ENCODE peak calls at places on chromosomes 11 and 22, in four cellular contexts. C is AG04450, K is BE2C, P is adrenal gland. J is an unnamed sample.

GRCh38 chr11:125941241-125941605 is 4.6 kb upstream of the VSIG10L2 start:
- DNase-seq in C (no peak), K (no peak), P (no peak), J (no peak)

GRCh38 chr22:46040471-46041465 is 63.8 kb upstream of the WNT7B start:
- DNase-seq in C (no peak), K (no peak), P (peak), J (no peak)

GRCh38 chr22:23240639-23241389 is 60.5 kb downstream of the BCR start:
- DNase-seq in C (no peak), K (no peak), P (no peak), J (peak)

GRCh38 chr11:21390430-21390829 is 721.0 kb downstream of the NELL1 start:
- DNase-seq in C (no peak), K (no peak), P (no peak), J (no peak)

GRCh38 chr22:17434856-17435255 is 65.6 kb downstream of the CECR2 start:
- DNase-seq in C (no peak), K (no peak), P (no peak), J (no peak)

GRCh38 chr11:8794677-8795103 is 112.1 kb downstream of the RPL27A start:
- DNase-seq in C (no peak), K (no peak), P (no peak), J (no peak)

GRCh38 chr11:118265954-118266353 is 1.9 kb upstream of the MPZL2 start:
- DNase-seq in C (no peak), K (no peak), P (peak), J (no peak)

GRCh38 chr11:48036466-48036865 is 56.1 kb downstream of the PTPRJ start:
- DNase-seq in C (peak), K (no peak), P (no peak), J (no peak)

GRCh38 chr11:27462543-27462942 is 10.0 kb downstream of the LGR4 start:
- DNase-seq in C (no peak), K (no peak), P (no peak), J (no peak)

GRCh38 chr22:46108564-46109473 is 41.5 kb upstream of the PPARA start:
- DNase-seq in C (no peak), K (peak), P (peak), J (no peak)

GRCh38 chr11:17828311-17828751 is 93.8 kb downstream of the KCNC1 start:
- DNase-seq in C (peak), K (no peak), P (peak), J (no peak)

GRCh38 chr11:130209128-130209932 is 49.7 kb downstream of the ST14 start:
- DNase-seq in C (no peak), K (peak), P (no peak), J (no peak)

GRCh38 chr11:16034074-16034473 is 322.3 kb downstream of the SOX6 start:
- DNase-seq in C (no peak), K (no peak), P (no peak), J (no peak)

GRCh38 chr22:17754233-17754925 is 19.9 kb downstream of the BID start:
- DNase-seq in C (no peak), K (no peak), P (no peak), J (peak)

GRCh38 chr22:24950272-24950902 is 2.1 kb upstream of the KIAA1671 start:
- DNase-seq in C (no peak), K (no peak), P (no peak), J (no peak)

GRCh38 chr22:19988331-19988808 is 28.3 kb downstream of the ARVCF start:
- DNase-seq in C (no peak), K (no peak), P (no peak), J (no peak)

GRCh38 chr11:94550513-94550912 is 6.8 kb downstream of the FUT4 start:
- DNase-seq in C (no peak), K (no peak), P (no peak), J (no peak)

GRCh38 chr11:65572356-65573043 is at the start of gene FAM89B:
- DNase-seq in C (peak), K (peak), P (peak), J (peak)

GRCh38 chr22:32996702-32997101 is 61.5 kb downstream of the SYN3 start:
- DNase-seq in C (no peak), K (no peak), P (peak), J (no peak)

GRCh38 chr22:48819991-48820390 is 1007.7 kb downstream of the BRD1 start:
- DNase-seq in C (no peak), K (no peak), P (no peak), J (no peak)

GRCh38 chr11:34345012-34345804 is 12.6 kb downstream of the ABTB2 start:
- DNase-seq in C (no peak), K (no peak), P (no peak), J (no peak)

GRCh38 chr22:40758390-40758789 is 60.8 kb downstream of the SLC25A17 start:
- DNase-seq in C (no peak), K (no peak), P (no peak), J (no peak)

GRCh38 chr22:26701323-26701722 is 43.9 kb downstream of the MIAT start:
- DNase-seq in C (no peak), K (no peak), P (no peak), J (no peak)

GRCh38 chr22:20424937-20425587 is 12.6 kb downstream of the SCARF2 start:
- DNase-seq in C (no peak), K (no peak), P (no peak), J (no peak)

GRCh38 chr11:103633819-103634590 is 402.4 kb upstream of the DDI1 start:
- DNase-seq in C (no peak), K (no peak), P (no peak), J (no peak)

GRCh38 chr11:3105791-3106735 is 48.8 kb upstream of the CARS1 start:
- DNase-seq in C (no peak), K (no peak), P (peak), J (no peak)

GRCh38 chr22:21972293-21972779 is 10.3 kb downstream of the TOP3B start:
- DNase-seq in C (no peak), K (peak), P (no peak), J (peak)

GRCh38 chr11:123239371-123240150 is 44.5 kb upstream of the CLMP start:
- DNase-seq in C (no peak), K (no peak), P (no peak), J (no peak)

GRCh38 chr22:29469755-29470154 is 10.3 kb upstream of the NEFH start:
- DNase-seq in C (no peak), K (no peak), P (no peak), J (no peak)

GRCh38 chr11:77411238-77411637 is 62.7 kb downstream of the PAK1 start:
- DNase-seq in C (no peak), K (no peak), P (peak), J (peak)

GRCh38 chr22:19855504-19856409 is 1.1 kb upstream of the GNB1L start:
- DNase-seq in C (no peak), K (peak), P (peak), J (peak)

GRCh38 chr11:69892237-69892985 is 73.2 kb upstream of the FGF3 start:
- DNase-seq in C (no peak), K (peak), P (no peak), J (no peak)
- TF ChIP-seq CTCF in C (peak), K (peak), P (no peak), J (no peak)

DNA sequence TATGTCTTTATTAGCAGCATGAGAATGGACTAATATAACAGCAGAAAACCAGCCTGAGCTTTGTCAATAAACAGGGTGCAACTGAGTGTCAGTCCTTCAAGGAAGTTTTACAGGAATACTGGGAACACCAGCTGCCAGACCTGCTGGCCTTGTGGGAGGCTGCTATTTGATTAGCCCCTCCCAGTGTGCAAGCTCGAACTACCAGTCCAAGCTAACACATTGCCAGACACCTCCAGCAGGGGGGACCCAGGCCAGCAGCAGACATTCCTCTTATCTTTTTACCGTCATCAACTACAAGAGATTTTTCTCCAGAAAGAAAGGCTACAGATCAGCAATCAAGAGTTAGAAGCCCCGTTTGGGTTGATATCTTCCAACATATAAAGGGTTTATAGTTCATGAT is 942.8 kb upstream of the TENM4 start:
- DNase-seq in C (no peak), K (peak), P (no peak), J (no peak)
- TF ChIP-seq CTCF in C (no peak), K (no peak), P (no peak), J (no peak)

GRCh38 chr11:69014084-69014935 is 1.3 kb upstream of the MRGPRF start:
- DNase-seq in C (peak), K (no peak), P (no peak), J (no peak)

GRCh38 chr11:69014936-69015549 is 2.0 kb upstream of the MRGPRF start:
- DNase-seq in C (no peak), K (no peak), P (no peak), J (no peak)

GRCh38 chr11:69017951-69018350 is 4.9 kb upstream of the MRGPRF start:
- DNase-seq in C (no peak), K (no peak), P (no peak), J (no peak)

GRCh38 chr11:69022268-69022667 is 9.2 kb upstream of the MRGPRF start:
- DNase-seq in C (no peak), K (no peak), P (no peak), J (no peak)

GRCh38 chr11:69018924-69019323 is 5.9 kb upstream of the MRGPRF start:
- DNase-seq in C (no peak), K (no peak), P (no peak), J (no peak)
- TF ChIP-seq CTCF in C (no peak), K (no peak), P (no peak), J (no peak)

GRCh38 chr11:119689318-119689717 is 39.7 kb downstream of the NECTIN1 start:
- DNase-seq in C (no peak), K (no peak), P (no peak), J (no peak)

GRCh38 chr11:119691701-119692546 is 37.1 kb downstream of the NECTIN1 start:
- DNase-seq in C (no peak), K (no peak), P (no peak), J (no peak)

GRCh38 chr11:119693253-119693815 is 35.7 kb downstream of the NECTIN1 start:
- DNase-seq in C (no peak), K (no peak), P (no peak), J (no peak)

GRCh38 chr11:119692547-119692834 is 36.5 kb downstream of the NECTIN1 start:
- DNase-seq in C (no peak), K (no peak), P (no peak), J (no peak)

DNA sequence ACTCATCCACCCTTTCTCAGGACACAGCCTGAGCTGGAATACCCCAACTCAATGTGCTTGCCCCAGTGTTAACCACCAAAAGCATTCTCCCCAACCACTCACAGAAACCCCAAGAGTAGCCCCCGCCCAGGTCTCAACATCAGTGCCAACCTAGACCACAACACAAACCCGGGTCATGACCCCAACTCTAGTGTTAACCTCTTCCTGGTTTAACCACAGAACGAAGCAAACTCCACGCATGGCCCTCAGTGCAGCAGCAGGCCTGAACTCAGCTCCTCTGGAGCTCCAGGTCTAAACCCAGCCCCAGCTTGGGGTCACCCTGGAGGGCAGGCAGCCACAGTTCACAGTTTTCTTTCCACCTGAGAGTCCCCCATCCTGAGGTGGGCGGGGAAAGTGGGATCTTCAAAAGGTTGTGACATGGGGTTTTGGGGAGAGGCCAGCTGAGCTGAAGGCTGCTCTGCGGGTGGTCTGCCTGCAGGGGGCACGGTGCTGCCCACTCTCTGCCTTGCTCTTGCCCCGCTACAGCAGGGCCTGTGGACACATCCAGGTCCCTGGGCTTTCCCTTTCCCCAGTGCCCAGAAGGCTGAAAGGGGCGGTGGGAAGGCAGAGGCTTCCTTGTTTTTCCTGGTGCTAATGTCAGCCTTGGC is 37.9 kb downstream of the NECTIN1 start:
- DNase-seq in C (no peak), K (no peak), P (no peak), J (peak)
- TF ChIP-seq CTCF in C (peak), K (peak), P (no peak), J (peak)

GRCh38 chr11:823441-824291 is 4.1 kb upstream of the CRACR2B start:
- DNase-seq in C (no peak), K (no peak), P (no peak), J (no peak)
- TF ChIP-seq CTCF in C (no peak), K (no peak), P (no peak), J (no peak)

DNA sequence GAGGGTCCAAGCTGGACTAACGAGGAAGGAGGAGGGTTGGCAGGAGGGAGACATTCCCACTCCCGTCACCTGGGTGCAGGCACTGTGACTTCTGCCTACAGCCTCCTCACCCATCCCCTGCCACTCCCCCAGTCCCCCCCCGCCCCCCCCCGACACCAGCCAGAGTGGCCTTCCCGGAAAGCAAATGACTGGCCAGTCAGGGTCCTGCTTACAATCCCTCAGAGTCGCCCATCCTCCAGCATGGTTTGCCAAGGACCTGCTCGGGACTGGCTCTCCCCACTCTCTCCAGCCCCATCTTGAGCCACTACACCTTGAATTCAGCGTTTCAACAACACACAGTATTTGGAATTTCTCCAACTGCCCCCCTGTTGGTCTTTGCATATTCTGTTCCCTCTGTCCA is 59.6 kb downstream of the THAP12 start:
- DNase-seq in C (no peak), K (no peak), P (no peak), J (no peak)
- TF ChIP-seq CTCF in C (no peak), K (no peak), P (no peak), J (no peak)

DNA sequence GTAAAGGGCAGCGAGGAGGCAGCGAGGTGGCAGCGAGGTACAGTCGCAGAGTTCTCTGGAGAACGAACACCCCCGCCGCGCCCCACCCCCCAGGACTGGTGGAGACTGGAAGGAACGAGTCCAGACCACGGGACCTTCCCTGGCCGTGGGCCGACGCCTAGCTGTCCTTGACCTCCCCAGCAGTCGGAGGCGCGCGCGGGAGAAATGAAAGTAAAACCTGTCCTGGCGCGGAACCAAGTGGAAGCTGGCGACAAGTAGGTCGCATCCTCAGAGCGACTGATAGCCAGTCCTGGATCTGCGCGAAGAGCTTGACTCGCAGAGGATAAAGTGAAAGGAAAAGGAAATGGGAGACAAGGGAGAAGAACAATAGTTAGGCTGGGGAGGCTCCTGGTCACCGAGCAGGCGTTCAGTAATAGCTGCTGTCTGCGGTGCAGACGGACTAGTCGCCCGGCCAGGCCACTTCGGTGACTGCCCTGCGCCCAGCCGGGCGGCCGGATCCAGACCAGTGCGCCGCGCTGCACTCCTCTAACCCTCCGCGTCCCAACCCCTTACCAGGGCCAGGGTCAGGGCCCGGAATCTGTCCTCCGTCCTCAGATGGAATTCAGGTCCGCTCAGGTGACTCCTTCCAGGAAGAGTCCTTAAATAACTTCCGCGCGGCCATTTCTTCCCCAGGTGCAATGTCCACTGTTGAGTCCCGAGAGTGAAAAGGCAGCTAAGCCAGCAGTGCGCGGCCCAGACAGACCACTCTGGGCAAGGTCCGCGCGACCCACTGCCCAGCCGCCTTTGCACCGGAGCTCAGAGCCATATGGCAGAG is 1.9 kb upstream of the ADM start:
- DNase-seq in C (no peak), K (peak), P (peak), J (peak)
- TF ChIP-seq CTCF in C (no peak), K (no peak), P (no peak), J (no peak)

GRCh38 chr22:37476389-37477329 is 9.5 kb downstream of the MFNG start:
- DNase-seq in C (no peak), K (no peak), P (no peak), J (no peak)
- TF ChIP-seq CTCF in C (no peak), K (no peak), P (no peak), J (no peak)

DNA sequence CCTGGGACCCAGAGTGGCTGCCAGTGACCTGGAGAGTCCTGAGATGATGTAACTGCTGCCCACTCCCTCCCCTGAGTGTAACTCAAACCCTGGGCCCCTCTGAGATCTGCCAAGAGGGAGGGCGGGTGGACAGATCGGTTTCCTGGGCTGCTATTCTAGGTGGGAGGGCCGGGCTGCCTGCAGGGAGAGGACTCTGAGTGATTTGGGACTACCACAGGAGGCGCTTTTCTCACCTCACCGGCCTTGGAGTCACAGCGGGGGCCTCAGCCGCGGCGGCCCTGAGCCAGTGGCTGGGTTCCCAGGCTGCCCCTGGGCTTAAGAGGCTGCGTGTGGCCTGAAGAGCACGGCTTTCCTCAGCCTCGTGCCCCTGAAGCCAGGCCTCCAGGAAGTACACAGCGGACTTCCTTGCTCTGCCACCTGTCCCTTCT is 11.4 kb downstream of the RELT start:
- DNase-seq in C (no peak), K (no peak), P (no peak), J (no peak)
- TF ChIP-seq CTCF in C (no peak), K (no peak), P (no peak), J (no peak)